ENCODE peak calls at places on chromosome 5, in eight cellular contexts. One of them, this sample, is unnamed.

GRCh38 chr5:124842725-124843595 is 96.5 kb upstream of the ZNF608 start:
- DNase-seq in activated naive CD4-positive, alpha-beta T cell: no peak
- DNase-seq in anterior cingulate cortex: no peak
- DNase-seq in ovary: no peak
- DNase-seq in endothelial cell: no peak
- DNase-seq in NCI-H774: no peak
- DNase-seq in fibroblast of pulmonary artery: no peak
- DNase-seq in skeletal muscle cell: no peak
- DNase-seq in this sample: no peak

GRCh38 chr5:123039673-123040072 is 3.1 kb upstream of the PPIC start:
- DNase-seq in endothelial cell: no peak
- DNase-seq in anterior cingulate cortex: no peak
- DNase-seq in fibroblast of pulmonary artery: no peak
- DNase-seq in NCI-H774: no peak
- DNase-seq in skeletal muscle cell: no peak
- DNase-seq in activated naive CD4-positive, alpha-beta T cell: no peak
- DNase-seq in ovary: no peak
- DNase-seq in this sample: no peak

GRCh38 chr5:52356311-52356918 is 431.3 kb upstream of the ITGA1 start:
- DNase-seq in ovary: no peak
- DNase-seq in fibroblast of pulmonary artery: peak; percentile 10
- DNase-seq in skeletal muscle cell: no peak
- DNase-seq in activated naive CD4-positive, alpha-beta T cell: no peak
- DNase-seq in anterior cingulate cortex: no peak
- DNase-seq in NCI-H774: peak; percentile 54
- DNase-seq in endothelial cell: no peak
- DNase-seq in this sample: peak; percentile 1

GRCh38 chr5:19837536-19838179 is 150.3 kb downstream of the CDH18 start:
- DNase-seq in NCI-H774: no peak
- DNase-seq in fibroblast of pulmonary artery: peak; percentile 2
- DNase-seq in anterior cingulate cortex: no peak
- DNase-seq in endothelial cell: no peak
- DNase-seq in ovary: no peak
- DNase-seq in skeletal muscle cell: peak; percentile 21
- DNase-seq in activated naive CD4-positive, alpha-beta T cell: no peak
- DNase-seq in this sample: peak; percentile 57

GRCh38 chr5:127930311-127930710 is 153.3 kb upstream of the SLC12A2 start:
- DNase-seq in NCI-H774: no peak
- DNase-seq in fibroblast of pulmonary artery: peak; percentile 87
- DNase-seq in endothelial cell: no peak
- DNase-seq in skeletal muscle cell: no peak
- DNase-seq in anterior cingulate cortex: no peak
- DNase-seq in ovary: no peak
- DNase-seq in activated naive CD4-positive, alpha-beta T cell: no peak
- DNase-seq in this sample: no peak

GRCh38 chr5:9622891-9623547 is 7.1 kb downstream of the TAS2R1 start:
- DNase-seq in fibroblast of pulmonary artery: peak; percentile 93
- DNase-seq in anterior cingulate cortex: no peak
- DNase-seq in activated naive CD4-positive, alpha-beta T cell: no peak
- DNase-seq in skeletal muscle cell: peak; percentile 61
- DNase-seq in endothelial cell: peak; percentile 24
- DNase-seq in NCI-H774: no peak
- DNase-seq in ovary: no peak
- DNase-seq in this sample: peak; percentile 67

GRCh38 chr5:162068931-162069330 is 1.4 kb downstream of the GABRG2 start:
- DNase-seq in anterior cingulate cortex: no peak
- DNase-seq in fibroblast of pulmonary artery: no peak
- DNase-seq in endothelial cell: no peak
- DNase-seq in ovary: no peak
- DNase-seq in NCI-H774: no peak
- DNase-seq in activated naive CD4-positive, alpha-beta T cell: no peak
- DNase-seq in skeletal muscle cell: no peak
- DNase-seq in this sample: no peak

GRCh38 chr5:67038817-67039603 is 157.6 kb downstream of the CD180 start:
- DNase-seq in endothelial cell: no peak
- DNase-seq in NCI-H774: no peak
- DNase-seq in fibroblast of pulmonary artery: peak; percentile 69
- DNase-seq in skeletal muscle cell: peak; percentile 43
- DNase-seq in activated naive CD4-positive, alpha-beta T cell: no peak
- DNase-seq in ovary: no peak
- DNase-seq in anterior cingulate cortex: no peak
- DNase-seq in this sample: peak; percentile 60

GRCh38 chr5:139392678-139393496 is 2.0 kb downstream of the PROB1 start:
- DNase-seq in activated naive CD4-positive, alpha-beta T cell: peak; percentile 64
- DNase-seq in ovary: no peak
- DNase-seq in endothelial cell: peak; percentile 85
- DNase-seq in anterior cingulate cortex: no peak
- DNase-seq in fibroblast of pulmonary artery: peak; percentile 48
- DNase-seq in NCI-H774: peak; percentile 61
- DNase-seq in skeletal muscle cell: no peak
- DNase-seq in this sample: peak; percentile 62

GRCh38 chr5:32444946-32445758 is 612 bp upstream of the ZFR start:
- DNase-seq in anterior cingulate cortex: no peak
- DNase-seq in fibroblast of pulmonary artery: no peak
- DNase-seq in activated naive CD4-positive, alpha-beta T cell: no peak
- DNase-seq in endothelial cell: peak; percentile 4
- DNase-seq in NCI-H774: no peak
- DNase-seq in skeletal muscle cell: no peak
- DNase-seq in ovary: no peak
- DNase-seq in this sample: no peak

GRCh38 chr5:142325677-142326479 is 1.1 kb upstream of the SPRY4 start:
- DNase-seq in endothelial cell: peak; percentile 47
- DNase-seq in ovary: peak; percentile 30
- DNase-seq in activated naive CD4-positive, alpha-beta T cell: no peak
- DNase-seq in NCI-H774: peak; percentile 21
- DNase-seq in skeletal muscle cell: no peak
- DNase-seq in fibroblast of pulmonary artery: peak; percentile 82
- DNase-seq in anterior cingulate cortex: no peak
- DNase-seq in this sample: peak; percentile 94

GRCh38 chr5:88502179-88503064 is 233.8 kb upstream of the TMEM161B start:
- DNase-seq in anterior cingulate cortex: no peak
- DNase-seq in fibroblast of pulmonary artery: no peak
- DNase-seq in endothelial cell: no peak
- DNase-seq in NCI-H774: no peak
- DNase-seq in skeletal muscle cell: no peak
- DNase-seq in ovary: no peak
- DNase-seq in activated naive CD4-positive, alpha-beta T cell: no peak
- DNase-seq in this sample: peak; percentile 43

GRCh38 chr5:130116431-130116830 is 212.2 kb downstream of the CHSY3 start:
- DNase-seq in activated naive CD4-positive, alpha-beta T cell: no peak
- DNase-seq in endothelial cell: no peak
- DNase-seq in ovary: no peak
- DNase-seq in anterior cingulate cortex: no peak
- DNase-seq in NCI-H774: no peak
- DNase-seq in fibroblast of pulmonary artery: no peak
- DNase-seq in skeletal muscle cell: no peak
- DNase-seq in this sample: no peak

GRCh38 chr5:139014726-139015125 is 139.6 kb upstream of the LRRTM2 start:
- DNase-seq in fibroblast of pulmonary artery: peak; percentile 80
- DNase-seq in NCI-H774: no peak
- DNase-seq in ovary: no peak
- DNase-seq in endothelial cell: no peak
- DNase-seq in activated naive CD4-positive, alpha-beta T cell: no peak
- DNase-seq in skeletal muscle cell: peak; percentile 55
- DNase-seq in anterior cingulate cortex: no peak
- DNase-seq in this sample: peak; percentile 71

GRCh38 chr5:154449786-154450185 is 4.0 kb downstream of the SAP30L start:
- DNase-seq in fibroblast of pulmonary artery: no peak
- DNase-seq in ovary: no peak
- DNase-seq in activated naive CD4-positive, alpha-beta T cell: no peak
- DNase-seq in NCI-H774: no peak
- DNase-seq in endothelial cell: no peak
- DNase-seq in skeletal muscle cell: no peak
- DNase-seq in anterior cingulate cortex: no peak
- DNase-seq in this sample: peak; percentile 15